ENCODE peak calls at places on chromosomes 6 and 20, in four cellular contexts. B, C, T and S are unnamed samples.

GRCh38 chr6:43951756-43952675 is 175.2 kb downstream of the MRPL14 start:
- DNase-seq in B (no peak), T (no peak), C (no peak), S (no peak)

GRCh38 chr20:37893566-37894241 is 9.2 kb upstream of the VSTM2L start:
- DNase-seq in B (no peak), T (no peak), C (no peak), S (no peak)

GRCh38 chr20:50913976-50914375 is 17.3 kb downstream of the ADNP start:
- DNase-seq in T (no peak), B (no peak), C (peak), S (peak)

GRCh38 chr20:50110141-50111047 is 2.6 kb downstream of the UBE2V1 start:
- DNase-seq in C (no peak), T (no peak), B (no peak), S (peak)

GRCh38 chr6:40722553-40723258 is 135.5 kb upstream of the LRFN2 start:
- DNase-seq in C (no peak), T (no peak), B (no peak), S (peak)

GRCh38 chr6:133159269-133159795 is 81.8 kb upstream of the EYA4 start:
- DNase-seq in C (no peak), T (no peak), B (no peak), S (no peak)

GRCh38 chr6:22466665-22467064 is 102.7 kb upstream of the HDGFL1 start:
- DNase-seq in T (no peak), B (no peak), C (no peak), S (no peak)

GRCh38 chr6:100568255-100568654 is 103.5 kb upstream of the SIM1 start:
- DNase-seq in T (no peak), C (no peak), B (no peak), S (no peak)

GRCh38 chr20:63321148-63321831 is 28.3 kb downstream of the COL20A1 start:
- DNase-seq in C (peak), B (peak), T (no peak), S (no peak)

GRCh38 chr6:141413196-141413595 is 719.5 kb upstream of the GJE1 start:
- DNase-seq in B (peak), T (no peak), C (no peak), S (no peak)

GRCh38 chr6:28537509-28538140 is 11.9 kb downstream of the GPX5 start:
- DNase-seq in C (peak), B (no peak), T (no peak), S (peak)

GRCh38 chr20:61387204-61387958 is 135.3 kb downstream of the CDH4 start:
- DNase-seq in B (no peak), C (peak), T (no peak), S (peak)

GRCh38 chr20:36472656-36473071 is 68.7 kb upstream of the MYL9 start:
- DNase-seq in T (no peak), C (no peak), B (peak), S (no peak)